ENCODE peak calls at places on chromosomes 1 and 21, in five cellular contexts. One of them, this sample, is unnamed.
A peak's percentile ranks its signal among the peaks of the same experiment; 100 is the strongest.

GRCh38 chr1:2047749-2048729 is 2.2 kb upstream of the PRKCZ start:
- DNase-seq in MM.1S: no peak
- DNase-seq in uterus: no peak
- DNase-seq in astrocyte: no peak
- DNase-seq in H1: no peak
- DNase-seq in this sample: no peak

GRCh38 chr1:23177438-23178380 is 9.1 kb upstream of the LUZP1 start:
- DNase-seq in MM.1S: peak; percentile 28
- DNase-seq in uterus: peak; percentile 81
- DNase-seq in astrocyte: peak; percentile 72
- DNase-seq in H1: no peak
- DNase-seq in this sample: peak; percentile 35

GRCh38 chr1:210360852-210361477 is 32.3 kb downstream of the HHAT start:
- DNase-seq in MM.1S: peak; percentile 80
- DNase-seq in uterus: no peak
- DNase-seq in astrocyte: peak; percentile 44
- DNase-seq in H1: no peak
- DNase-seq in this sample: no peak

GRCh38 chr1:3924186-3924815 is 24.2 kb upstream of the C1orf174 start:
- DNase-seq in MM.1S: no peak
- DNase-seq in uterus: no peak
- DNase-seq in astrocyte: no peak
- DNase-seq in H1: no peak
- DNase-seq in this sample: no peak

GRCh38 chr1:101261629-101262028 is 24.8 kb downstream of the S1PR1 start:
- DNase-seq in MM.1S: no peak
- DNase-seq in uterus: no peak
- DNase-seq in astrocyte: peak; percentile 28
- DNase-seq in H1: no peak
- DNase-seq in this sample: no peak

GRCh38 chr1:82950606-82951200 is 1048.2 kb downstream of the TTLL7 start:
- DNase-seq in MM.1S: no peak
- DNase-seq in uterus: no peak
- DNase-seq in astrocyte: no peak
- DNase-seq in H1: no peak
- DNase-seq in this sample: no peak

GRCh38 chr1:103274886-103275285 is 166.6 kb upstream of the COL11A1 start:
- DNase-seq in MM.1S: no peak
- DNase-seq in uterus: no peak
- DNase-seq in astrocyte: no peak
- DNase-seq in H1: no peak
- DNase-seq in this sample: no peak

GRCh38 chr1:99591886-99592285 is 54.0 kb upstream of the PALMD start:
- DNase-seq in MM.1S: no peak
- DNase-seq in uterus: no peak
- DNase-seq in astrocyte: no peak
- DNase-seq in H1: no peak
- DNase-seq in this sample: no peak

GRCh38 chr1:30912913-30913652 is 4.5 kb upstream of the SDC3 start:
- DNase-seq in MM.1S: no peak
- DNase-seq in uterus: peak; percentile 18
- DNase-seq in astrocyte: no peak
- DNase-seq in H1: no peak
- DNase-seq in this sample: no peak

GRCh38 chr1:150748859-150749719 is 16.5 kb downstream of the CTSS start:
- DNase-seq in MM.1S: no peak
- DNase-seq in uterus: no peak
- DNase-seq in astrocyte: no peak
- DNase-seq in H1: no peak
- DNase-seq in this sample: no peak
- H3K36me3 ChIP-seq in MM.1S: no peaks in the 10 kb centered on the region
- H3K36me3 ChIP-seq in uterus: no peaks in the 10 kb centered on the region
- H3K36me3 ChIP-seq in astrocyte: no peaks in the 10 kb centered on the region
- H3K36me3 ChIP-seq in H1: no peaks in the 10 kb centered on the region
- H3K36me3 ChIP-seq in this sample: peaks cover 40% of the 10 kb centered on the region

DNA sequence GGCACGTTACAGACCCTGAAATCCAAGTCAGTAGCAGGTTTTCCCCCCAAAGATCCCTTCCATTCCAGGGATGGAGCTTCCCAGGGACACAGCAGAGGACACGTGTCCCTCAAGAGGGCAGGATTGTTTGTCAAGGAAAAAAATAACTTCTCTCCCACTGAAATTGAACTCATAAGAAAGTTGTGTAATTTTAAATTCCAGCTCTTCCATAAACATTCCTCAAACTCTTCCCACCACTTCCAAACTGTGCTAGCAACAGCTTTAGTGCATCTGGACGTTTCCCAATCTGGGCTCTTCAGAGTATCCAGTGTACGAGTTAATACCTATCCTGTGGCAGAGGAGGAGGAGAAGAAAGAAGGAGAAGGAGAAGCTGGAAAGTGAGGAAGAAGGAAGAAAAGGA is 79.6 kb downstream of the PSMG1 start:
- DNase-seq in MM.1S: no peak
- DNase-seq in uterus: no peak
- DNase-seq in astrocyte: no peak
- DNase-seq in H1: no peak
- DNase-seq in this sample: no peak
- H3K27ac ChIP-seq in MM.1S: no peak overlapping the region
- H3K27ac ChIP-seq in uterus: peak overlapping the region; percentile 67
- H3K27ac ChIP-seq in astrocyte: no peak overlapping the region
- H3K27ac ChIP-seq in H1: no peak overlapping the region
- H3K27ac ChIP-seq in this sample: no peak overlapping the region

GRCh38 chr1:203675596-203676347 is 49.1 kb downstream of the ATP2B4 start:
- DNase-seq in MM.1S: no peak
- DNase-seq in uterus: no peak
- DNase-seq in astrocyte: no peak
- DNase-seq in H1: no peak
- DNase-seq in this sample: no peak

GRCh38 chr1:203672354-203672753 is 45.7 kb downstream of the ATP2B4 start:
- DNase-seq in MM.1S: no peak
- DNase-seq in uterus: peak; percentile 75
- DNase-seq in astrocyte: peak; percentile 67
- DNase-seq in H1: no peak
- DNase-seq in this sample: no peak

GRCh38 chr1:203671808-203672207 is 45.2 kb downstream of the ATP2B4 start:
- DNase-seq in MM.1S: no peak
- DNase-seq in uterus: no peak
- DNase-seq in astrocyte: no peak
- DNase-seq in H1: no peak
- DNase-seq in this sample: no peak

GRCh38 chr1:203676455-203676854 is 49.8 kb downstream of the ATP2B4 start:
- DNase-seq in MM.1S: no peak
- DNase-seq in uterus: no peak
- DNase-seq in astrocyte: no peak
- DNase-seq in H1: no peak
- DNase-seq in this sample: no peak

GRCh38 chr1:203673550-203674411 is 47.1 kb downstream of the ATP2B4 start:
- DNase-seq in MM.1S: no peak
- DNase-seq in uterus: peak; percentile 77
- DNase-seq in astrocyte: peak; percentile 93
- DNase-seq in H1: no peak
- DNase-seq in this sample: peak; percentile 87
- H3K36me3 ChIP-seq in MM.1S: no peaks in the 10 kb centered on the region
- H3K36me3 ChIP-seq in uterus: no peaks in the 10 kb centered on the region
- H3K36me3 ChIP-seq in astrocyte: no peaks in the 10 kb centered on the region
- H3K36me3 ChIP-seq in H1: no peaks in the 10 kb centered on the region
- H3K36me3 ChIP-seq in this sample: no peaks in the 10 kb centered on the region

DNA sequence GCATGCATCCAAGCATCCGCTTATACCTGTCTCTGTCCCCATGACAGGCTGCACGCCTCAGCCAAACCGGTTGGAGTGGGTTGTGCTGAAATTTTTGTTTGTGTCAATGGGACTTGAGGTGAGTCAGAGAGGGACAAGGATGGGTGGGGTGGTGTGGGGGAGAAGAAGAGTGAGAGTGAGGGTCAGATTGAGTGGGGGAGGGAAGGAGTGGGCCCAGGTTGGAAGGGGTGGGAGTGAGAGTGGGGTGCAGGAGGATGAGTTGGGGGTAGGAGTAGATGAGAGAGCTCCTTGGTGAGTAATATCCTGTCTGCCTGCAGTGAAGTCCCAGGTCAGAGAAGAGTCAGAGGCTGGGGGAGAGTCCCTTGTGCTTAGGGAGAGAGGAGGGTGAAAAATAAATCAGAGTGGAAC is 3.3 kb upstream of the NECTIN4 start:
- DNase-seq in MM.1S: no peak
- DNase-seq in uterus: no peak
- DNase-seq in astrocyte: no peak
- DNase-seq in H1: no peak
- DNase-seq in this sample: no peak
- H3K27ac ChIP-seq in MM.1S: no peak overlapping the region
- H3K27ac ChIP-seq in uterus: no peak overlapping the region
- H3K27ac ChIP-seq in astrocyte: no peak overlapping the region
- H3K27ac ChIP-seq in H1: no peak overlapping the region
- H3K27ac ChIP-seq in this sample: no peak overlapping the region

GRCh38 chr1:17615157-17615556 is 75.7 kb downstream of the ARHGEF10L start:
- DNase-seq in MM.1S: no peak
- DNase-seq in uterus: no peak
- DNase-seq in astrocyte: no peak
- DNase-seq in H1: no peak
- DNase-seq in this sample: no peak

GRCh38 chr1:17618558-17619247 is 79.2 kb downstream of the ARHGEF10L start:
- DNase-seq in MM.1S: no peak
- DNase-seq in uterus: no peak
- DNase-seq in astrocyte: no peak
- DNase-seq in H1: no peak
- DNase-seq in this sample: no peak

GRCh38 chr1:17616731-17617279 is 77.3 kb downstream of the ARHGEF10L start:
- DNase-seq in MM.1S: no peak
- DNase-seq in uterus: no peak
- DNase-seq in astrocyte: no peak
- DNase-seq in H1: no peak
- DNase-seq in this sample: no peak

GRCh38 chr1:17617787-17618557 is 78.5 kb downstream of the ARHGEF10L start:
- DNase-seq in MM.1S: no peak
- DNase-seq in uterus: peak; percentile 52
- DNase-seq in astrocyte: peak; percentile 36
- DNase-seq in H1: no peak
- DNase-seq in this sample: no peak

DNA sequence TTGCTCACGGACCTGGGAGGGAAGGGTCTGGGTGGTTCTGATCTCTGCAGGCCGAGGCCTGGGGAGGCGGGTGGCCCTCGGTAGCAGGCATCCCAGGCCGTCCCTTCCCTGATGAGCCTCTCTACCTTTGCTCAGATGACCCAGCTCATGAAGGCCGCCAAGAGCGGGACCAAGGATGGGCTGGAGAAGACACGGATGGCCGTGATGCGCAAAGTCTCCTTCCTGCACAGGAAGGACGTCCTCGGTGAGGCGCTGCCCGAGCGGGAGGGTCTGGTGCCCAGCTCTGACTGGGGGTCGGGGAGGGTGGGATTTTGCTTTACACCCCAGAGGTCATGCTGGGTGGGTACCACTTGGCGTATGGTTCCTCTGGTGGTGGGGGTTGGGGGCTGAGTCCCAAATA is 76.5 kb downstream of the ARHGEF10L start:
- DNase-seq in MM.1S: no peak
- DNase-seq in uterus: no peak
- DNase-seq in astrocyte: no peak
- DNase-seq in H1: no peak
- DNase-seq in this sample: no peak
- H3K36me3 ChIP-seq in MM.1S: no peaks in the 10 kb centered on the region
- H3K36me3 ChIP-seq in uterus: no peaks in the 10 kb centered on the region
- H3K36me3 ChIP-seq in astrocyte: no peaks in the 10 kb centered on the region
- H3K36me3 ChIP-seq in H1: peaks cover 7% of the 10 kb centered on the region
- H3K36me3 ChIP-seq in this sample: no peaks in the 10 kb centered on the region

This sample was measured in CD8-positive, alpha-beta memory T cell.